ENCODE peak calls at places on chromosomes 5 and 9, in seven cellular contexts. One of them, this sample, is unnamed.

GRCh38 chr9:107942870-107943269 is 453.3 kb upstream of the KLF4 start:
- DNase-seq in Caco-2: no peak
- DNase-seq in endothelial cell of umbilical vein: no peak
- DNase-seq in heart right ventricle: no peak
- DNase-seq in fibroblast of lung: no peak
- DNase-seq in CD8-positive, alpha-beta T cell: no peak
- DNase-seq in Peyer's patch: no peak
- DNase-seq in this sample: no peak

GRCh38 chr5:115309751-115310370 is 13.4 kb upstream of the CCDC112 start:
- DNase-seq in Caco-2: peak; percentile 24
- DNase-seq in endothelial cell of umbilical vein: peak; percentile 69
- DNase-seq in heart right ventricle: no peak
- DNase-seq in fibroblast of lung: peak; percentile 68
- DNase-seq in CD8-positive, alpha-beta T cell: no peak
- DNase-seq in Peyer's patch: no peak
- DNase-seq in this sample: no peak

GRCh38 chr5:146860213-146860891 is 18.2 kb downstream of the PPP2R2B start:
- DNase-seq in Caco-2: peak; percentile 69
- DNase-seq in endothelial cell of umbilical vein: no peak
- DNase-seq in heart right ventricle: no peak
- DNase-seq in fibroblast of lung: no peak
- DNase-seq in CD8-positive, alpha-beta T cell: no peak
- DNase-seq in Peyer's patch: no peak
- DNase-seq in this sample: no peak

GRCh38 chr9:18708429-18708828 is 234.5 kb downstream of the ADAMTSL1 start:
- DNase-seq in Caco-2: no peak
- DNase-seq in endothelial cell of umbilical vein: no peak
- DNase-seq in heart right ventricle: no peak
- DNase-seq in fibroblast of lung: no peak
- DNase-seq in CD8-positive, alpha-beta T cell: no peak
- DNase-seq in Peyer's patch: no peak
- DNase-seq in this sample: no peak

GRCh38 chr9:96495341-96495740 is 45.4 kb downstream of the HABP4 start:
- DNase-seq in Caco-2: no peak
- DNase-seq in endothelial cell of umbilical vein: no peak
- DNase-seq in heart right ventricle: no peak
- DNase-seq in fibroblast of lung: peak; percentile 91
- DNase-seq in CD8-positive, alpha-beta T cell: no peak
- DNase-seq in Peyer's patch: no peak
- DNase-seq in this sample: peak; percentile 53

GRCh38 chr9:131333771-131334567 is 44.4 kb downstream of the PLPP7 start:
- DNase-seq in Caco-2: no peak
- DNase-seq in endothelial cell of umbilical vein: no peak
- DNase-seq in heart right ventricle: no peak
- DNase-seq in fibroblast of lung: no peak
- DNase-seq in CD8-positive, alpha-beta T cell: no peak
- DNase-seq in Peyer's patch: no peak
- DNase-seq in this sample: peak; percentile 20

GRCh38 chr9:129553277-129553676 is 67.6 kb downstream of the C9orf50 start:
- DNase-seq in Caco-2: no peak
- DNase-seq in endothelial cell of umbilical vein: no peak
- DNase-seq in heart right ventricle: no peak
- DNase-seq in fibroblast of lung: no peak
- DNase-seq in CD8-positive, alpha-beta T cell: no peak
- DNase-seq in Peyer's patch: no peak
- DNase-seq in this sample: no peak

GRCh38 chr9:31500422-31500821 is 884.0 kb upstream of the ACO1 start:
- DNase-seq in Caco-2: no peak
- DNase-seq in endothelial cell of umbilical vein: no peak
- DNase-seq in heart right ventricle: no peak
- DNase-seq in fibroblast of lung: no peak
- DNase-seq in CD8-positive, alpha-beta T cell: no peak
- DNase-seq in Peyer's patch: no peak
- DNase-seq in this sample: no peak

GRCh38 chr9:129493002-129493713 is 127.7 kb downstream of the C9orf50 start:
- DNase-seq in Caco-2: no peak
- DNase-seq in endothelial cell of umbilical vein: no peak
- DNase-seq in heart right ventricle: no peak
- DNase-seq in fibroblast of lung: no peak
- DNase-seq in CD8-positive, alpha-beta T cell: no peak
- DNase-seq in Peyer's patch: no peak
- DNase-seq in this sample: no peak

GRCh38 chr9:112659906-112660305 is 58.0 kb downstream of the INIP start:
- DNase-seq in Caco-2: no peak
- DNase-seq in endothelial cell of umbilical vein: no peak
- DNase-seq in heart right ventricle: no peak
- DNase-seq in fibroblast of lung: no peak
- DNase-seq in CD8-positive, alpha-beta T cell: no peak
- DNase-seq in Peyer's patch: no peak
- DNase-seq in this sample: no peak

GRCh38 chr9:32843295-32843694 is 60.0 kb downstream of the TMEM215 start:
- DNase-seq in Caco-2: no peak
- DNase-seq in endothelial cell of umbilical vein: no peak
- DNase-seq in heart right ventricle: no peak
- DNase-seq in fibroblast of lung: no peak
- DNase-seq in CD8-positive, alpha-beta T cell: no peak
- DNase-seq in Peyer's patch: no peak
- DNase-seq in this sample: no peak

GRCh38 chr5:150061538-150061995 is 24.8 kb downstream of the CSF1R start:
- DNase-seq in Caco-2: no peak
- DNase-seq in endothelial cell of umbilical vein: no peak
- DNase-seq in heart right ventricle: no peak
- DNase-seq in fibroblast of lung: no peak
- DNase-seq in CD8-positive, alpha-beta T cell: no peak
- DNase-seq in Peyer's patch: no peak
- DNase-seq in this sample: no peak

GRCh38 chr5:176869501-176870109 is 29.5 kb downstream of the HK3 start:
- DNase-seq in Caco-2: no peak
- DNase-seq in endothelial cell of umbilical vein: no peak
- DNase-seq in heart right ventricle: no peak
- DNase-seq in fibroblast of lung: no peak
- DNase-seq in CD8-positive, alpha-beta T cell: no peak
- DNase-seq in Peyer's patch: no peak
- DNase-seq in this sample: no peak

GRCh38 chr5:115648072-115648471 is 22.2 kb upstream of the TMED7 start:
- DNase-seq in Caco-2: no peak
- DNase-seq in endothelial cell of umbilical vein: no peak
- DNase-seq in heart right ventricle: no peak
- DNase-seq in fibroblast of lung: no peak
- DNase-seq in CD8-positive, alpha-beta T cell: no peak
- DNase-seq in Peyer's patch: no peak
- DNase-seq in this sample: no peak

GRCh38 chr5:141604318-141604717 is 14.5 kb downstream of the DIAPH1 start:
- DNase-seq in Caco-2: peak; percentile 78
- DNase-seq in endothelial cell of umbilical vein: peak; percentile 45
- DNase-seq in heart right ventricle: no peak
- DNase-seq in fibroblast of lung: peak; percentile 92
- DNase-seq in CD8-positive, alpha-beta T cell: peak; percentile 25
- DNase-seq in Peyer's patch: peak; percentile 78
- DNase-seq in this sample: peak; percentile 62

GRCh38 chr5:83608122-83608521 is 112.5 kb downstream of the HAPLN1 start:
- DNase-seq in Caco-2: peak; percentile 59
- DNase-seq in endothelial cell of umbilical vein: peak; percentile 55
- DNase-seq in heart right ventricle: no peak
- DNase-seq in fibroblast of lung: peak; percentile 50
- DNase-seq in CD8-positive, alpha-beta T cell: no peak
- DNase-seq in Peyer's patch: no peak
- DNase-seq in this sample: no peak

DNA sequence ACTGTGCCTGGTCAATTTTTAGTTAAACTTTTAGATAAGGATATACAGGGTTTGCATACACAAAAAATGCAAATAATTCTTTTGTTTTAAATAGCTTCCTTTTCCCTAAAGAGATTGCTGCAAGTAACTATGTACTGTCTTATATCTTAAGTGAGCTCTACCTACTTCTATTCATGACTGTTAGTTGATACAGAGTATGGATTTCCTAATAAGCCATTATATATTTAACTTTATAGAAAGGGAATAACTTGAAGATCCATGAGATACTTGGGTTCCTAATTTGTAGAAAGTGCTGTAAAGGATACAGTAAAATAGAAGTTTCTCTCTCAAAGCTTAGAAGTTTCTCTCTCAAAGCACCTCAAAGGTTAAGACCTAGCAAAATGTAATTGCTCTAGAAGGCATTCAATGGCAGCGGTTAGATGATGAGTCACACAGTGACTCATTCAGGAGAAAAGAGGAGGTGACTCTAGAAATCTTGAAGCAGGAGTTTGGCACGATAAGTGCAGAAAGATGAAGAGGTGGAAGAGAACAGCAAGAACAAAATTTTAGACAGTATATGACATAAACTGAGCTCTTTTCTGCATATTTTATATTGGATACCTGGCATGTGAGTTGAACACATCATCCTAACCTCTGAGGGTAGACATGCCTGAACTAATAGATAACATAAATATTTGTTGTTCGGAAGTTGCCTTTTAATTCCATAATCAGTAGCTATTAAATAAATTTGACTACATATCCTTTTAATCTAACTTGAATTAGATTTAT is 5.5 kb upstream of the DNAJC21 start:
- DNase-seq in Caco-2: peak; percentile 20
- DNase-seq in endothelial cell of umbilical vein: peak; percentile 85
- DNase-seq in heart right ventricle: no peak
- DNase-seq in fibroblast of lung: peak; percentile 88
- DNase-seq in CD8-positive, alpha-beta T cell: peak; percentile 30
- DNase-seq in Peyer's patch: peak; percentile 69
- DNase-seq in this sample: no peak
- H3K4me3 ChIP-seq in Caco-2: no peak overlapping the region
- H3K4me3 ChIP-seq in endothelial cell of umbilical vein: no peak overlapping the region
- H3K4me3 ChIP-seq in heart right ventricle: no peak overlapping the region
- H3K4me3 ChIP-seq in fibroblast of lung: no peak overlapping the region
- H3K4me3 ChIP-seq in CD8-positive, alpha-beta T cell: no peak overlapping the region
- H3K4me3 ChIP-seq in Peyer's patch: no peak overlapping the region
- H3K4me3 ChIP-seq in this sample: no peak overlapping the region

GRCh38 chr5:122776143-122776542 is 1.3 kb downstream of the SNX2 start:
- DNase-seq in Caco-2: no peak
- DNase-seq in endothelial cell of umbilical vein: no peak
- DNase-seq in heart right ventricle: no peak
- DNase-seq in fibroblast of lung: no peak
- DNase-seq in CD8-positive, alpha-beta T cell: no peak
- DNase-seq in Peyer's patch: no peak
- DNase-seq in this sample: no peak

GRCh38 chr5:122773615-122774014 is 1.3 kb upstream of the SNX2 start:
- DNase-seq in Caco-2: no peak
- DNase-seq in endothelial cell of umbilical vein: peak; percentile 25
- DNase-seq in heart right ventricle: no peak
- DNase-seq in fibroblast of lung: no peak
- DNase-seq in CD8-positive, alpha-beta T cell: no peak
- DNase-seq in Peyer's patch: no peak
- DNase-seq in this sample: no peak

GRCh38 chr5:122774861-122775712 is at the start of gene SNX2:
- DNase-seq in Caco-2: peak; percentile 94
- DNase-seq in endothelial cell of umbilical vein: peak; percentile 89
- DNase-seq in heart right ventricle: peak; percentile 97
- DNase-seq in fibroblast of lung: peak; percentile 85
- DNase-seq in CD8-positive, alpha-beta T cell: peak; percentile 89
- DNase-seq in Peyer's patch: peak; percentile 98
- DNase-seq in this sample: peak; percentile 96

GRCh38 chr5:122774519-122774860 is 390 bp upstream of the SNX2 start:
- DNase-seq in Caco-2: no peak
- DNase-seq in endothelial cell of umbilical vein: no peak
- DNase-seq in heart right ventricle: no peak
- DNase-seq in fibroblast of lung: no peak
- DNase-seq in CD8-positive, alpha-beta T cell: no peak
- DNase-seq in Peyer's patch: no peak
- DNase-seq in this sample: no peak

DNA sequence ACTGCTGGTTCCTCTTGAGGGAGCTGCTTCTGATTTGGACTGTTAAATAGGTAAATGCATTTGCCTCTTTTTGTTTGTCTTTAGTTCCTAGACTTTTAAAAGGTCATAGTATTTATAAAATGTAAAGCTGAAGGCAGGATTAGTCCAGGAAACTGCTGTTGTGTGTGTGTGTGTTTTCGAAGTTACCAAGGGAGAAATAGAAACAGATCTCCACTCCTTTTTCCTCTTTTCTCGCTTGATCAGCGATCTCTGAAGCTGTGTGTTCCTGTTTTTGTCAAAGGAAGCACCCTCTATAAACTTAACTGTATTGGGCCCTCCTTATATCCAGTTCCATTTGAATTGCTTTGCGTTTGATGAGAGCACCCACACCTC is 819 bp downstream of the SNX2 start:
- DNase-seq in Caco-2: no peak
- DNase-seq in endothelial cell of umbilical vein: peak; percentile 63
- DNase-seq in heart right ventricle: no peak
- DNase-seq in fibroblast of lung: peak; percentile 26
- DNase-seq in CD8-positive, alpha-beta T cell: no peak
- DNase-seq in Peyer's patch: no peak
- DNase-seq in this sample: no peak
- TF ChIP-seq CTCF in Caco-2: no peak
- TF ChIP-seq CTCF in endothelial cell of umbilical vein: no peak
- TF ChIP-seq CTCF in heart right ventricle: no peak
- TF ChIP-seq CTCF in fibroblast of lung: no peak
- TF ChIP-seq CTCF in CD8-positive, alpha-beta T cell: no peak
- TF ChIP-seq CTCF in Peyer's patch: no peak
- TF ChIP-seq CTCF in this sample: no peak

DNA sequence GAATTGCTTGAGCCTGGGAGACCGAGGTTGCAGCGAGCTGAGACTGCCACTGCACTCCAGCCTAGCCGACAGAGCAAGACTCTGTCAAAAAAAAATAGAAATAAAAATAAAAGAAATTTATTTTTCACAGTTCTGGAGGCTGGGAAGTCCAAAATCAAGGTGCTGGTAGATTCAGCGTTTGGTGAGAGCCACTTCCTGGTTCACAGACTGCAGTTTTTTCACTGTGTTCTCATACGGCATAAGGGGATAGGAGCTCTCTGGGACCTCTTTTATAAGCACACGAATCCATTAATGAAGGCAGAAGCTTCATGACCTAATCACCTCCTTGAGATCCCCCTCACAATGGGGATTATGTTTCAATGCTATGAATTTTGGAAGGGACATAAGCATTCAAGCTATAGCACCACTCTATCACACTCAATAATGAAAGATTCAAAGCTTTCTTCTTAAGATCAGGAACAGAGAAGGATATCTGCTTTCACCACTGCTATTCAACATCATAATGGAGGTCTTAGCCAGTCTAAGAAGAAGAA is 5.3 kb downstream of the PJA2 start:
- DNase-seq in Caco-2: no peak
- DNase-seq in endothelial cell of umbilical vein: no peak
- DNase-seq in heart right ventricle: no peak
- DNase-seq in fibroblast of lung: no peak
- DNase-seq in CD8-positive, alpha-beta T cell: no peak
- DNase-seq in Peyer's patch: no peak
- DNase-seq in this sample: no peak
- H3K4me1 ChIP-seq in Caco-2: no peaks in the 10 kb centered on the region
- H3K4me1 ChIP-seq in endothelial cell of umbilical vein: peaks cover 3% of the 10 kb centered on the region
- H3K4me1 ChIP-seq in heart right ventricle: peaks cover 3% of the 10 kb centered on the region
- H3K4me1 ChIP-seq in fibroblast of lung: peaks cover 2% of the 10 kb centered on the region
- H3K4me1 ChIP-seq in CD8-positive, alpha-beta T cell: peaks cover 57% of the 10 kb centered on the region
- H3K4me1 ChIP-seq in Peyer's patch: no peaks in the 10 kb centered on the region
- H3K4me1 ChIP-seq in this sample: peaks cover 60% of the 10 kb centered on the region

DNA sequence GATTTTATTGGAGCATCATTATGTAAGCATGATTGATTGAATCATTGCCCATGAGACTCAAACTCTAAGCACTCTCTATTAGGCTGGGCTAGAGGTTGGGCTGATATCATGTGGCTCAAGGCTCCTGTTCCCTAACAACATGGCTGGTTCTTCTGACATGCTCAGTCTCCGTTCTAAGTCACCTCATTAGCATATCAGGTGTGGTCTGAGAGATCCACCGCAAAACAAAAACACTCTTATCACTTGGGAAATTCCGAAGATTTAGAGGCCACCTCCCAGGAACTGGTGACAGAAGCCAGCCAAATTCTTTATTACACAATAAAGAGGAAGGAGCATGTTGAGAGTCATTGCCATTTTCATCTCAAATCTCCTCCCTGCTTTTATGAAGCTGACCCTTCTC is 107.6 kb downstream of the MSX2 start:
- DNase-seq in Caco-2: no peak
- DNase-seq in endothelial cell of umbilical vein: no peak
- DNase-seq in heart right ventricle: no peak
- DNase-seq in fibroblast of lung: no peak
- DNase-seq in CD8-positive, alpha-beta T cell: no peak
- DNase-seq in Peyer's patch: no peak
- DNase-seq in this sample: no peak
- H3K4me3 ChIP-seq in Caco-2: no peak overlapping the region
- H3K4me3 ChIP-seq in endothelial cell of umbilical vein: no peak overlapping the region
- H3K4me3 ChIP-seq in heart right ventricle: no peak overlapping the region
- H3K4me3 ChIP-seq in fibroblast of lung: no peak overlapping the region
- H3K4me3 ChIP-seq in CD8-positive, alpha-beta T cell: no peak overlapping the region
- H3K4me3 ChIP-seq in Peyer's patch: no peak overlapping the region
- H3K4me3 ChIP-seq in this sample: no peak overlapping the region

This sample was measured in lower lobe of right lung.